ENCODE peak calls at places on chromosomes 16 and 17, in ten cellular contexts. S is activated naive CD4-positive, alpha-beta T cell treated with Interleukin-2 at 50 U/mL for 16 hours; V is CD8-positive, alpha-beta memory T cell; D is psoas muscle; G is activated naive CD8-positive, alpha-beta T cell treated with anti-CD3 and anti-CD28 coated beads, Interleukin-2, amount 50 U/mL, for 24 hours; O is posterior vena cava; T is right cardiac atrium; C is MM.1S; F is non-pigmented ciliary epithelial cell; K is left ventricle myocardium inferior. J is an unnamed sample.

GRCh38 chr16:84592718-84593117 is 25.2 kb downstream of the COTL1 start:
- DNase-seq in S (no peak), V (peak; percentile 40), D (peak; percentile 6), G (no peak), O (no peak), T (no peak), C (no peak), F (no peak), K (no peak), J (no peak)

GRCh38 chr16:9123871-9124270 is 32.4 kb downstream of the HAPSTR1 start:
- DNase-seq in S (no peak), V (no peak), D (peak; percentile 83), G (peak; percentile 40), O (peak; percentile 89), T (peak; percentile 72), C (no peak), F (no peak), K (peak; percentile 45), J (peak; percentile 62)

GRCh38 chr16:48409839-48410610 is 24.8 kb upstream of the SIAH1 start:
- DNase-seq in S (no peak), V (no peak), D (no peak), G (no peak), O (no peak), T (peak; percentile 56), C (no peak), F (peak; percentile 79), K (no peak), J (peak; percentile 43)

GRCh38 chr16:64092284-64092683 is 1029.6 kb downstream of the CDH11 start:
- DNase-seq in S (no peak), V (no peak), D (no peak), G (no peak), O (no peak), T (no peak), C (no peak), F (peak; percentile 74), K (no peak), J (no peak)

GRCh38 chr17:71032746-71033273 is 863.5 kb downstream of the KCNJ2 start:
- DNase-seq in S (no peak), V (no peak), D (no peak), G (no peak), O (no peak), T (no peak), C (no peak), F (no peak), K (no peak), J (no peak)

GRCh38 chr17:1936766-1937165 is 88.4 kb downstream of the RTN4RL1 start:
- DNase-seq in S (no peak), V (no peak), D (no peak), G (no peak), O (no peak), T (no peak), C (no peak), F (no peak), K (no peak), J (no peak)

GRCh38 chr16:20612551-20613470 is 36.6 kb upstream of the ACSM2B start:
- DNase-seq in S (no peak), V (no peak), D (peak; percentile 55), G (no peak), O (peak; percentile 90), T (peak; percentile 94), C (no peak), F (no peak), K (peak; percentile 66), J (peak; percentile 71)

GRCh38 chr16:85503642-85504224 is 109.4 kb upstream of the GSE1 start:
- DNase-seq in S (no peak), V (no peak), D (no peak), G (no peak), O (no peak), T (no peak), C (no peak), F (no peak), K (no peak), J (no peak)

GRCh38 chr16:85029413-85029794 is 1.8 kb downstream of the KIAA0513 start:
- DNase-seq in S (peak; percentile 68), V (peak; percentile 78), D (no peak), G (peak; percentile 63), O (peak; percentile 48), T (peak; percentile 16), C (peak; percentile 17), F (no peak), K (no peak), J (no peak)

GRCh38 chr17:83195330-83196087 is 116.1 kb downstream of the METRNL start:
- DNase-seq in S (no peak), V (peak; percentile 42), D (peak; percentile 78), G (peak; percentile 16), O (peak; percentile 91), T (peak; percentile 83), C (no peak), F (no peak), K (peak; percentile 60), J (peak; percentile 55)

J was measured in left cardiac atrium.